ENCODE peak calls at places on chromosomes 7 and 10, in ten cellular contexts. L is stimulated activated effector memory CD8-positive, alpha-beta T cell treated with anti-CD3 and anti-CD28 coated beads, Interleukin-12 subunit alpha, Interleukin-12 subunit beta, amount 100 ng/mL, for 72 hours; V is SIG-M5; Y is AML-193; W is testis; Q is psoas muscle; A is AG04450; N is fibroblast of lung; T is A549; Z is left lobe of liver. F is an unnamed sample.

GRCh38 chr10:117168135-117168674 is 29.1 kb upstream of the KCNK18 start:
- DNase-seq in L (peak), V (no peak), Y (no peak), W (peak), Q (peak), A (no peak), N (peak), T (peak), Z (peak), F (no peak)

GRCh38 chr10:25505466-25505865 is 330.7 kb downstream of the GPR158 start:
- DNase-seq in L (no peak), V (no peak), Y (no peak), W (no peak), Q (no peak), A (no peak), N (no peak), T (no peak), Z (no peak), F (no peak)

GRCh38 chr10:101438881-101439391 is 85.0 kb downstream of the BTRC start:
- DNase-seq in L (no peak), V (no peak), Y (no peak), W (no peak), Q (no peak), A (no peak), N (no peak), T (no peak), Z (no peak), F (no peak)

GRCh38 chr7:101575168-101575567 is 53.9 kb downstream of the MYL10 start:
- DNase-seq in L (no peak), V (no peak), Y (no peak), W (no peak), Q (no peak), A (no peak), N (no peak), T (no peak), Z (no peak), F (no peak)

GRCh38 chr7:112481833-112482669 is 1.3 kb downstream of the LSMEM1 start:
- DNase-seq in L (no peak), V (peak), Y (no peak), W (no peak), Q (peak), A (no peak), N (peak), T (peak), Z (no peak), F (no peak)

GRCh38 chr10:78950656-78951587 is 117.8 kb upstream of the ZMIZ1 start:
- DNase-seq in L (no peak), V (no peak), Y (no peak), W (no peak), Q (no peak), A (no peak), N (no peak), T (no peak), Z (no peak), F (no peak)

GRCh38 chr7:47100815-47101435 is 481.0 kb downstream of the TNS3 start:
- DNase-seq in L (no peak), V (no peak), Y (peak), W (peak), Q (no peak), A (no peak), N (peak), T (peak), Z (peak), F (no peak)

GRCh38 chr10:69962746-69963135 is 89.9 kb upstream of the MACROH2A2 start:
- DNase-seq in L (no peak), V (no peak), Y (no peak), W (no peak), Q (no peak), A (no peak), N (no peak), T (no peak), Z (no peak), F (peak)

GRCh38 chr10:61612451-61612850 is 50.3 kb upstream of the CABCOCO1 start:
- DNase-seq in L (no peak), V (no peak), Y (no peak), W (no peak), Q (no peak), A (no peak), N (peak), T (no peak), Z (no peak), F (no peak)

GRCh38 chr10:13684252-13684791 is 97.6 kb downstream of the PRPF18 start:
- DNase-seq in L (no peak), V (no peak), Y (no peak), W (peak), Q (peak), A (peak), N (peak), T (no peak), Z (no peak), F (peak)

GRCh38 chr10:80596391-80597257 is 58.9 kb downstream of the SH2D4B start:
- DNase-seq in L (peak), V (peak), Y (peak), W (peak), Q (no peak), A (peak), N (peak), T (peak), Z (no peak), F (no peak)

GRCh38 chr10:99658622-99659030 is 683 bp upstream of the ENTPD7 start:
- DNase-seq in L (peak), V (no peak), Y (no peak), W (peak), Q (peak), A (no peak), N (peak), T (peak), Z (peak), F (peak)